ENCODE peak calls at places on chromosomes 4 and X, in six cellular contexts. S is lower leg skin; I is PC-9; Y is stimulated activated CD4-positive, alpha-beta T cell treated with anti-CD3 and anti-CD28 coated beads, Interleukin-4, amount 100 ng/mL, for 24 hours; B is EL; H is fibroblast of pulmonary artery. Z is an unnamed sample.

GRCh38 chrX:14030248-14030592 is 528 bp upstream of the GEMIN8 start:
- DNase-seq in I (no peak), H (peak), B (peak), S (no peak), Y (no peak), Z (no peak)

GRCh38 chr4:75733369-75733768 is 9.0 kb downstream of the USO1 start:
- DNase-seq in S (no peak), B (peak), Y (no peak), H (no peak), I (no peak), Z (no peak)

GRCh38 chr4:157664726-157665125 is 444.2 kb downstream of the GRIA2 start:
- DNase-seq in I (no peak), S (no peak), B (peak), Y (no peak), H (peak), Z (no peak)

GRCh38 chr4:161828061-161828460 is 335.7 kb downstream of the FSTL5 start:
- DNase-seq in B (peak), S (no peak), I (peak), H (no peak), Y (no peak), Z (no peak)

GRCh38 chrX:100748133-100748532 is 16.2 kb upstream of the SYTL4 start:
- DNase-seq in Y (no peak), H (no peak), B (peak), I (peak), S (no peak), Z (no peak)

GRCh38 chr4:76023381-76023780 is at the start of gene CXCL10:
- DNase-seq in I (no peak), B (peak), Y (no peak), H (peak), S (no peak), Z (no peak)

GRCh38 chrX:37060999-37061398 is 52.8 kb downstream of the FAM47C start:
- DNase-seq in B (peak), Y (no peak), S (no peak), I (peak), H (peak), Z (peak)

GRCh38 chrX:118964252-118964651 is 10.2 kb upstream of the LONRF3 start:
- DNase-seq in S (no peak), Y (no peak), I (no peak), H (no peak), B (no peak), Z (no peak)

GRCh38 chrX:10988653-10989052 is 122.5 kb upstream of the HCCS start:
- DNase-seq in Y (no peak), S (no peak), B (no peak), I (no peak), H (no peak), Z (no peak)

GRCh38 chr4:115759231-115759630 is 645.8 kb upstream of the NDST4 start:
- DNase-seq in S (no peak), H (no peak), Y (no peak), I (no peak), B (no peak), Z (no peak)

GRCh38 chr4:109156346-109156745 is 146.1 kb downstream of the COL25A1 start:
- DNase-seq in S (no peak), B (no peak), Y (no peak), I (no peak), H (no peak), Z (no peak)

GRCh38 chr4:158182736-158183135 is 9.9 kb upstream of the GASK1B start:
- DNase-seq in Y (no peak), I (no peak), H (no peak), S (no peak), B (no peak), Z (no peak)

GRCh38 chr4:186169942-186170802 is 21.2 kb upstream of the CYP4V2 start:
- DNase-seq in B (no peak), I (no peak), Y (no peak), S (no peak), H (no peak), Z (no peak)

GRCh38 chr4:88514557-88515511 is 8.7 kb downstream of the PYURF start:
- DNase-seq in I (no peak), B (no peak), Y (no peak), H (no peak), S (no peak), Z (no peak)

GRCh38 chrX:138487866-138488265 is 223.7 kb downstream of the FGF13 start:
- DNase-seq in S (no peak), Y (no peak), B (no peak), I (no peak), H (no peak), Z (no peak)

GRCh38 chr4:184444953-184445309 is 29.4 kb downstream of the IRF2 start:
- DNase-seq in S (no peak), Y (peak), H (no peak), B (no peak), I (no peak), Z (no peak)

GRCh38 chr4:83890231-83890630 is 354.3 kb downstream of the GPAT3 start:
- DNase-seq in H (peak), Y (no peak), I (no peak), S (no peak), B (peak), Z (no peak)

GRCh38 chr4:27397886-27398285 is 537.2 kb downstream of the STIM2 start:
- DNase-seq in B (peak), H (peak), S (no peak), I (no peak), Y (no peak), Z (no peak)

GRCh38 chr4:66946761-66947160 is 598.5 kb downstream of the CENPC start:
- DNase-seq in B (no peak), H (no peak), I (no peak), S (no peak), Y (no peak), Z (no peak)

GRCh38 chr4:4666693-4667642 is 125.1 kb upstream of the STX18 start:
- DNase-seq in H (peak), B (peak), S (no peak), Y (no peak), I (no peak), Z (no peak)

GRCh38 chr4:66640216-66640615 is 905.1 kb downstream of the CENPC start:
- DNase-seq in S (no peak), Y (no peak), B (no peak), H (no peak), I (no peak), Z (no peak)

GRCh38 chr4:76954489-76954888 is 4.9 kb downstream of the SEPTIN11 start:
- DNase-seq in B (no peak), Y (no peak), H (no peak), S (no peak), I (no peak), Z (no peak)

GRCh38 chr4:94486372-94486801 is 34.6 kb downstream of the PDLIM5 start:
- DNase-seq in H (peak), B (peak), I (peak), S (no peak), Y (no peak), Z (peak)

GRCh38 chr4:4880492-4880891 is 21.0 kb downstream of the MSX1 start:
- DNase-seq in Y (no peak), S (no peak), B (peak), I (no peak), H (no peak), Z (no peak)

GRCh38 chr4:150722908-150723362 is 141.0 kb downstream of the MAB21L2 start:
- DNase-seq in S (peak), Y (no peak), B (no peak), H (peak), I (no peak), Z (no peak)